ENCODE peak calls at places on chromosomes 6 and 20, in four cellular contexts. K, H, L and G are unnamed samples.

GRCh38 chr6:155047523-155047922 is 52.4 kb downstream of the TIAM2 start:
- DNase-seq in H (no peak), L (no peak), K (no peak), G (no peak)

GRCh38 chr6:130027948-130028347 is 9.6 kb downstream of the L3MBTL3 start:
- DNase-seq in K (no peak), H (no peak), L (no peak), G (no peak)

GRCh38 chr6:134938896-134939295 is 11.0 kb downstream of the ALDH8A1 start:
- DNase-seq in L (peak; percentile 72), H (no peak), K (no peak), G (no peak)

GRCh38 chr6:90274481-90275030 is 22.1 kb downstream of the BACH2 start:
- DNase-seq in K (peak; percentile 34), H (no peak), L (no peak), G (no peak)

GRCh38 chr20:57429579-57430202 is 38.5 kb downstream of the RBM38 start:
- DNase-seq in H (no peak), K (no peak), L (peak; percentile 63), G (no peak)

GRCh38 chr6:43228951-43229802 is at the start of gene DNPH1:
- DNase-seq in L (peak; percentile 48), K (peak; percentile 68), H (peak; percentile 53), G (peak; percentile 87)

GRCh38 chr6:161135695-161136591 is 137.9 kb downstream of the AGPAT4 start:
- DNase-seq in K (no peak), H (no peak), L (no peak), G (no peak)

GRCh38 chr6:73722318-73723060 is 26.5 kb downstream of the CD109 start:
- DNase-seq in K (no peak), H (no peak), L (peak; percentile 93), G (no peak)

GRCh38 chr20:37845261-37845681 is 57.7 kb upstream of the VSTM2L start:
- DNase-seq in L (no peak), H (no peak), K (peak; percentile 23), G (no peak)

GRCh38 chr6:3719462-3720308 is 31.8 kb downstream of the PXDC1 start:
- DNase-seq in H (no peak), K (no peak), L (no peak), G (no peak)

GRCh38 chr6:45200510-45200909 is 127.6 kb upstream of the RUNX2 start:
- DNase-seq in K (no peak), H (no peak), L (no peak), G (no peak)

GRCh38 chr6:108168980-108169800 is 3.4 kb downstream of the NR2E1 start:
- DNase-seq in L (no peak), H (no peak), K (no peak), G (no peak)

GRCh38 chr6:88982720-88983119 is 19.3 kb upstream of the RNGTT start:
- DNase-seq in H (peak; percentile 56), K (peak; percentile 78), L (peak; percentile 79), G (no peak)

GRCh38 chr6:147166360-147166944 is 37.8 kb upstream of the STXBP5 start:
- DNase-seq in K (no peak), H (no peak), L (peak; percentile 18), G (peak; percentile 7)

GRCh38 chr6:95364016-95364604 is 213.2 kb upstream of the MANEA start:
- DNase-seq in K (no peak), H (peak; percentile 3), L (peak; percentile 10), G (no peak)

GRCh38 chr6:24126586-24127192 is 674 bp downstream of the NRSN1 start:
- DNase-seq in H (peak; percentile 7), K (no peak), L (peak; percentile 22), G (peak; percentile 79)

GRCh38 chr6:38938741-38939140 is 109.8 kb upstream of the GLP1R start:
- DNase-seq in H (no peak), K (no peak), L (no peak), G (no peak)

GRCh38 chr20:37821691-37822655 is 81.0 kb upstream of the VSTM2L start:
- DNase-seq in K (peak; percentile 41), L (peak; percentile 91), H (no peak), G (no peak)

GRCh38 chr6:169117663-169118062 is 136.0 kb downstream of the THBS2 start:
- DNase-seq in L (no peak), K (no peak), H (no peak), G (no peak)

GRCh38 chr20:57662313-57663240 is 42.4 kb upstream of the ZBP1 start:
- DNase-seq in K (peak; percentile 15), L (no peak), H (no peak), G (no peak)

DNA sequence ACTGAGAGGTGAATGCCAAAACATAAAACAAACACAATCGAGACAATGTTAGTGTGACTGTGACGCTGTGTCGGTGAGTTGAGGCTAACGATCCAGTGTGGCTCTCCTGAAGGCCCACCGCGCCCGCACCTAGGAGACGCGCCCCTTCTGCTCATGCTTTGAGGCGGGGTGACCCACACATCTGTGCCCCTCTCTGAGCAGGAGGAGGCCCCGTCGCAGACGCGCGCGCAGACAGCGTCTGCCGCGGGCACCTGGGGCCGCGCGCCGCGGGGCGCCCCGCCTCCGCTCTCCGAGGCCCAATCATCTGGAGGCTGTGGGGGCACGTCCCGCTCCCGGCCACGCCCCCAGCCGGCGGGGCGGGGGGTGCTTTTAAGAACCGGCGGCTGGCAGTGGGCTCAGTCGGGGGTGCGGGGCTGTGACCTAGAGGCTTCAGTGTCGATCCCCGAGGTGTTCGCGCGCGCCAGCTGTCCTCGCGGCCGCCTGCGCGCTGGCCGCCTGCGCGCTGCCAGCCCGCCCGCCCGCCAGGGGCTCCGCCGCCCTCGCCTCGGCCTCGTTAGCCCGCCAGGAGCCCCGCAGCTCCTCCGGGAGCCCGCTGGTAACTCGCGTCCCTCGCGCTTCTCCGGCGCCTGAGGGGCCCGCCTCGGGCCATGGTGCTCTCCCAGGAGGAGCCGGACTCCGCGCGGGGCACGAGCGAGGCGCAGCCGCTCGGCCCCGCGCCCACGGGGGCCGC is at the start of gene SLC16A10:
- DNase-seq in L (no peak), K (peak; percentile 21), H (peak; percentile 35), G (peak; percentile 56)
- TF ChIP-seq CTCF in L (no peak), K (no peak), H (no peak), G (no peak)

DNA sequence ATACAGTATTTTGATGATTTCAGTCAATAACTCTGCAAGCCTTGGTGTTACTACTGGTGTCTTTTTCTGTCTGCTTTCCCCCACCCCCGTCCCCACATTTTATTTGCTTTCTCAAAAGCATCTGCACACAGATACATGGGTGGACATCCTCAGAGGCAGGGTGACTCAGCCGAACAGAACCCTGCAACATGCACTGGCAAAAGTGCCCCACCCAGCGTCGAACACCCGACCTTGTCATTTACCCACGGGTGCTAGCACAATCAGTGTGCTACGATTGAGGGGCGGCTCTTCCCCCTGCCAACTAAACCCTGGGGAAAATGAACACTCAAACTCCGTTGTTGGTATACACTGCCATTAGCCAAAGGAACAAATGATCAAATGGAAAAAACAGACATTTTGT is 115.9 kb upstream of the NAA20 start:
- DNase-seq in H (no peak), L (no peak), K (no peak), G (no peak)
- TF ChIP-seq CTCF in H (peak; percentile 25), L (no peak), K (no peak), G (no peak)

GRCh38 chr6:97705568-97705967 is 422.6 kb upstream of the MMS22L start:
- DNase-seq in H (no peak), K (no peak), L (peak; percentile 2), G (no peak)
- TF ChIP-seq CTCF in H (peak; percentile 31), K (no peak), L (peak; percentile 31), G (peak; percentile 60)

DNA sequence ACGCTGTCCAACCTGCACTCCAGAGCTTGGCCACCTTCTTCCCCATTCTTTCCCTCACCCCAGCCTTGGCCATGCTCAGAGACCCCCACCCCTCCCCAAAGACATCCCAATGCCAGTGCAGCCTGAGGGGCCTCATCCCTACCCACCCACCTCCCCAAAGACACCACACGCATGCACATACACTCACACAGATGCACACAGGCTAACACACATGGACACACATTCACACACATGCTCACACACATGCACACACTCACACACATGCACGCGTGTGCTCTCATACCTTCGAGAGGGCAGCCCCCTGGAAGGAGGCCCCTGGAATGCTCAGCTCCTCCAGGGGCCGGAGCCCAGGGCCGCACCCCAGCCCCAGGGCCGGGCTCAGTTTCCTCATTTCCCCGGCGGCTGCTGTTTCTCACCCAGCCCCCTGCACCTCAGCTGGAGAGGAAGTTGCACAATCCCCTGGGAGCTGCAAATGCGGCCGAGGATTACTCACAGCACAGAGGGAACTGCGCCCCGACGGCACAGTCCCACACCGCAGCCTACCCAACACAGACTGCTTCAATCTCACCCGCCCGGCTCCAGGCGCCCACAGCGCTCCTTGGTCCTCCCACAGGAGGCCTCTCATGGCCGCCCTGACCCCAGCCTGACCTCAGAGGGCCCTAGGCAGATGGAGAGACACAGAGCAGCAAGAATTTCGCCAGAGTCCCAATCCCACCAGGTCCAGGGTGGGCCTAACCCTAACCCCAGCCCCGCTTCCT is 12.1 kb downstream of the TFEB start:
- DNase-seq in K (peak; percentile 72), L (peak; percentile 91), H (peak; percentile 83), G (no peak)
- TF ChIP-seq CTCF in K (no peak), L (peak; percentile 23), H (no peak), G (no peak)